ENCODE peak calls at places on chromosomes 12 and 14, in eight cellular contexts. One of them, this sample, is unnamed.

GRCh38 chr12:122393822-122394221 is 28.6 kb downstream of the CLIP1 start:
- DNase-seq in left ventricle myocardium inferior: no peak
- DNase-seq in epithelial cell of proximal tubule: no peak
- DNase-seq in Panc1: no peak
- DNase-seq in GM12865: no peak
- DNase-seq in GM23338: no peak
- DNase-seq in foreskin fibroblast: no peak
- DNase-seq in neural progenitor cell: no peak
- DNase-seq in this sample: no peak

GRCh38 chr12:132143328-132144071 is 619 bp downstream of the DDX51 start:
- DNase-seq in left ventricle myocardium inferior: no peak
- DNase-seq in epithelial cell of proximal tubule: no peak
- DNase-seq in Panc1: no peak
- DNase-seq in GM12865: peak; percentile 33
- DNase-seq in GM23338: peak; percentile 35
- DNase-seq in foreskin fibroblast: no peak
- DNase-seq in neural progenitor cell: peak; percentile 34
- DNase-seq in this sample: no peak

GRCh38 chr14:88804477-88804876 is 11.7 kb upstream of the EML5 start:
- DNase-seq in left ventricle myocardium inferior: no peak
- DNase-seq in epithelial cell of proximal tubule: no peak
- DNase-seq in Panc1: no peak
- DNase-seq in GM12865: no peak
- DNase-seq in GM23338: no peak
- DNase-seq in foreskin fibroblast: no peak
- DNase-seq in neural progenitor cell: no peak
- DNase-seq in this sample: no peak

GRCh38 chr12:25591132-25591531 is 38.0 kb upstream of the LMNTD1 start:
- DNase-seq in left ventricle myocardium inferior: no peak
- DNase-seq in epithelial cell of proximal tubule: no peak
- DNase-seq in Panc1: no peak
- DNase-seq in GM12865: no peak
- DNase-seq in GM23338: peak; percentile 15
- DNase-seq in foreskin fibroblast: no peak
- DNase-seq in neural progenitor cell: peak; percentile 23
- DNase-seq in this sample: no peak

GRCh38 chr12:48865441-48866290 is at the start of gene RND1:
- DNase-seq in left ventricle myocardium inferior: peak; percentile 85
- DNase-seq in epithelial cell of proximal tubule: peak; percentile 71
- DNase-seq in Panc1: peak; percentile 76
- DNase-seq in GM12865: peak; percentile 97
- DNase-seq in GM23338: peak; percentile 99
- DNase-seq in foreskin fibroblast: peak; percentile 79
- DNase-seq in neural progenitor cell: peak; percentile 96
- DNase-seq in this sample: peak; percentile 85

GRCh38 chr12:103495158-103495782 is 498 bp downstream of the C12orf42 start:
- DNase-seq in left ventricle myocardium inferior: no peak
- DNase-seq in epithelial cell of proximal tubule: no peak
- DNase-seq in Panc1: no peak
- DNase-seq in GM12865: peak; percentile 76
- DNase-seq in GM23338: peak; percentile 84
- DNase-seq in foreskin fibroblast: no peak
- DNase-seq in neural progenitor cell: peak; percentile 89
- DNase-seq in this sample: no peak

GRCh38 chr12:128068211-128068610 is 198.8 kb upstream of the TMEM132C start:
- DNase-seq in left ventricle myocardium inferior: no peak
- DNase-seq in epithelial cell of proximal tubule: no peak
- DNase-seq in Panc1: no peak
- DNase-seq in GM12865: no peak
- DNase-seq in GM23338: no peak
- DNase-seq in foreskin fibroblast: no peak
- DNase-seq in neural progenitor cell: no peak
- DNase-seq in this sample: no peak

GRCh38 chr12:1517007-1517406 is 77.4 kb downstream of the FBXL14 start:
- DNase-seq in left ventricle myocardium inferior: no peak
- DNase-seq in epithelial cell of proximal tubule: no peak
- DNase-seq in Panc1: no peak
- DNase-seq in GM12865: no peak
- DNase-seq in GM23338: peak; percentile 81
- DNase-seq in foreskin fibroblast: peak; percentile 83
- DNase-seq in neural progenitor cell: peak; percentile 74
- DNase-seq in this sample: peak; percentile 97

GRCh38 chr12:84186433-84186832 is 726.2 kb downstream of the SLC6A15 start:
- DNase-seq in left ventricle myocardium inferior: no peak
- DNase-seq in epithelial cell of proximal tubule: no peak
- DNase-seq in Panc1: no peak
- DNase-seq in GM12865: no peak
- DNase-seq in GM23338: no peak
- DNase-seq in foreskin fibroblast: no peak
- DNase-seq in neural progenitor cell: no peak
- DNase-seq in this sample: no peak

GRCh38 chr12:96098631-96099030 is 63.2 kb upstream of the LTA4H start:
- DNase-seq in left ventricle myocardium inferior: no peak
- DNase-seq in epithelial cell of proximal tubule: no peak
- DNase-seq in Panc1: no peak
- DNase-seq in GM12865: no peak
- DNase-seq in GM23338: no peak
- DNase-seq in foreskin fibroblast: no peak
- DNase-seq in neural progenitor cell: no peak
- DNase-seq in this sample: no peak

GRCh38 chr12:127271776-127272175 is 995.2 kb upstream of the TMEM132C start:
- DNase-seq in left ventricle myocardium inferior: no peak
- DNase-seq in epithelial cell of proximal tubule: no peak
- DNase-seq in Panc1: no peak
- DNase-seq in GM12865: no peak
- DNase-seq in GM23338: no peak
- DNase-seq in foreskin fibroblast: no peak
- DNase-seq in neural progenitor cell: no peak
- DNase-seq in this sample: no peak

GRCh38 chr12:67426067-67426466 is 156.9 kb downstream of the CAND1 start:
- DNase-seq in left ventricle myocardium inferior: no peak
- DNase-seq in epithelial cell of proximal tubule: peak; percentile 87
- DNase-seq in Panc1: no peak
- DNase-seq in GM12865: no peak
- DNase-seq in GM23338: no peak
- DNase-seq in foreskin fibroblast: peak; percentile 78
- DNase-seq in neural progenitor cell: no peak
- DNase-seq in this sample: peak; percentile 80

GRCh38 chr12:20865873-20866272 is 55.4 kb downstream of the SLCO1B3 start:
- DNase-seq in left ventricle myocardium inferior: no peak
- DNase-seq in epithelial cell of proximal tubule: no peak
- DNase-seq in Panc1: no peak
- DNase-seq in GM12865: no peak
- DNase-seq in GM23338: no peak
- DNase-seq in foreskin fibroblast: no peak
- DNase-seq in neural progenitor cell: no peak
- DNase-seq in this sample: no peak

GRCh38 chr14:99899578-99900178 is 106.5 kb downstream of the EML1 start:
- DNase-seq in left ventricle myocardium inferior: no peak
- DNase-seq in epithelial cell of proximal tubule: no peak
- DNase-seq in Panc1: no peak
- DNase-seq in GM12865: peak; percentile 14
- DNase-seq in GM23338: peak; percentile 65
- DNase-seq in foreskin fibroblast: no peak
- DNase-seq in neural progenitor cell: no peak
- DNase-seq in this sample: peak; percentile 37

GRCh38 chr14:92589213-92589852 is 75.8 kb downstream of the RIN3 start:
- DNase-seq in left ventricle myocardium inferior: no peak
- DNase-seq in epithelial cell of proximal tubule: no peak
- DNase-seq in Panc1: no peak
- DNase-seq in GM12865: peak; percentile 81
- DNase-seq in GM23338: peak; percentile 42
- DNase-seq in foreskin fibroblast: peak; percentile 32
- DNase-seq in neural progenitor cell: peak; percentile 45
- DNase-seq in this sample: peak; percentile 40

GRCh38 chr12:27178723-27179398 is 65.2 kb upstream of the STK38L start:
- DNase-seq in left ventricle myocardium inferior: no peak
- DNase-seq in epithelial cell of proximal tubule: no peak
- DNase-seq in Panc1: no peak
- DNase-seq in GM12865: peak; percentile 37
- DNase-seq in GM23338: no peak
- DNase-seq in foreskin fibroblast: no peak
- DNase-seq in neural progenitor cell: no peak
- DNase-seq in this sample: peak; percentile 29

GRCh38 chr12:96210376-96211055 is 16.3 kb downstream of the ELK3 start:
- DNase-seq in left ventricle myocardium inferior: no peak
- DNase-seq in epithelial cell of proximal tubule: no peak
- DNase-seq in Panc1: no peak
- DNase-seq in GM12865: peak; percentile 48
- DNase-seq in GM23338: no peak
- DNase-seq in foreskin fibroblast: no peak
- DNase-seq in neural progenitor cell: no peak
- DNase-seq in this sample: no peak

GRCh38 chr14:39726563-39726962 is 294.3 kb upstream of the FBXO33 start:
- DNase-seq in left ventricle myocardium inferior: no peak
- DNase-seq in epithelial cell of proximal tubule: no peak
- DNase-seq in Panc1: no peak
- DNase-seq in GM12865: no peak
- DNase-seq in GM23338: no peak
- DNase-seq in foreskin fibroblast: no peak
- DNase-seq in neural progenitor cell: no peak
- DNase-seq in this sample: no peak

GRCh38 chr12:84701041-84701440 is 211.6 kb downstream of the SLC6A15 start:
- DNase-seq in left ventricle myocardium inferior: no peak
- DNase-seq in epithelial cell of proximal tubule: no peak
- DNase-seq in Panc1: no peak
- DNase-seq in GM12865: no peak
- DNase-seq in GM23338: no peak
- DNase-seq in foreskin fibroblast: no peak
- DNase-seq in neural progenitor cell: no peak
- DNase-seq in this sample: no peak

GRCh38 chr14:94522115-94522724 is 13.0 kb upstream of the SERPINA12 start:
- DNase-seq in left ventricle myocardium inferior: no peak
- DNase-seq in epithelial cell of proximal tubule: no peak
- DNase-seq in Panc1: no peak
- DNase-seq in GM12865: no peak
- DNase-seq in GM23338: no peak
- DNase-seq in foreskin fibroblast: no peak
- DNase-seq in neural progenitor cell: no peak
- DNase-seq in this sample: no peak

GRCh38 chr14:94517641-94518257 is 8.5 kb upstream of the SERPINA12 start:
- DNase-seq in left ventricle myocardium inferior: no peak
- DNase-seq in epithelial cell of proximal tubule: no peak
- DNase-seq in Panc1: no peak
- DNase-seq in GM12865: no peak
- DNase-seq in GM23338: peak; percentile 16
- DNase-seq in foreskin fibroblast: no peak
- DNase-seq in neural progenitor cell: no peak
- DNase-seq in this sample: no peak

GRCh38 chr14:94524093-94524492 is 14.8 kb upstream of the SERPINA12 start:
- DNase-seq in left ventricle myocardium inferior: no peak
- DNase-seq in epithelial cell of proximal tubule: no peak
- DNase-seq in Panc1: no peak
- DNase-seq in GM12865: no peak
- DNase-seq in GM23338: no peak
- DNase-seq in foreskin fibroblast: no peak
- DNase-seq in neural progenitor cell: no peak
- DNase-seq in this sample: no peak

GRCh38 chr14:94523265-94523664 is 14.0 kb upstream of the SERPINA12 start:
- DNase-seq in left ventricle myocardium inferior: no peak
- DNase-seq in epithelial cell of proximal tubule: no peak
- DNase-seq in Panc1: no peak
- DNase-seq in GM12865: no peak
- DNase-seq in GM23338: no peak
- DNase-seq in foreskin fibroblast: no peak
- DNase-seq in neural progenitor cell: no peak
- DNase-seq in this sample: no peak

GRCh38 chr14:94521375-94522114 is 12.3 kb upstream of the SERPINA12 start:
- DNase-seq in left ventricle myocardium inferior: no peak
- DNase-seq in epithelial cell of proximal tubule: no peak
- DNase-seq in Panc1: no peak
- DNase-seq in GM12865: no peak
- DNase-seq in GM23338: no peak
- DNase-seq in foreskin fibroblast: no peak
- DNase-seq in neural progenitor cell: no peak
- DNase-seq in this sample: no peak
- TF ChIP-seq CTCF in left ventricle myocardium inferior: no peak
- TF ChIP-seq CTCF in epithelial cell of proximal tubule: no peak
- TF ChIP-seq CTCF in Panc1: no peak
- TF ChIP-seq CTCF in GM12865: no peak
- TF ChIP-seq CTCF in GM23338: no peak
- TF ChIP-seq CTCF in foreskin fibroblast: no peak
- TF ChIP-seq CTCF in neural progenitor cell: no peak
- TF ChIP-seq CTCF in this sample: no peak

GRCh38 chr12:14959916-14960315 is 1.5 kb downstream of the ARHGDIB start:
- DNase-seq in left ventricle myocardium inferior: no peak
- DNase-seq in epithelial cell of proximal tubule: no peak
- DNase-seq in Panc1: no peak
- DNase-seq in GM12865: no peak
- DNase-seq in GM23338: no peak
- DNase-seq in foreskin fibroblast: no peak
- DNase-seq in neural progenitor cell: no peak
- DNase-seq in this sample: no peak
- H3K4me3 ChIP-seq in left ventricle myocardium inferior: peak overlapping the region; percentile 66
- H3K4me3 ChIP-seq in epithelial cell of proximal tubule: no peak overlapping the region
- H3K4me3 ChIP-seq in Panc1: no peak overlapping the region
- H3K4me3 ChIP-seq in GM12865: peak overlapping the region; percentile 98
- H3K4me3 ChIP-seq in GM23338: no peak overlapping the region
- H3K4me3 ChIP-seq in foreskin fibroblast: no peak overlapping the region
- H3K4me3 ChIP-seq in neural progenitor cell: no peak overlapping the region
- H3K4me3 ChIP-seq in this sample: no peak overlapping the region

GRCh38 chr14:64801800-64802199 is 77.9 kb downstream of the SPTB start:
- DNase-seq in left ventricle myocardium inferior: no peak
- DNase-seq in epithelial cell of proximal tubule: no peak
- DNase-seq in Panc1: no peak
- DNase-seq in GM12865: peak; percentile 11
- DNase-seq in GM23338: peak; percentile 79
- DNase-seq in foreskin fibroblast: no peak
- DNase-seq in neural progenitor cell: peak; percentile 77
- DNase-seq in this sample: no peak
- TF ChIP-seq CTCF in left ventricle myocardium inferior: peak; percentile 44
- TF ChIP-seq CTCF in epithelial cell of proximal tubule: peak; percentile 69
- TF ChIP-seq CTCF in Panc1: peak; percentile 65
- TF ChIP-seq CTCF in GM12865: peak; percentile 31
- TF ChIP-seq CTCF in GM23338: peak; percentile 83
- TF ChIP-seq CTCF in foreskin fibroblast: peak; percentile 59
- TF ChIP-seq CTCF in neural progenitor cell: peak; percentile 84
- TF ChIP-seq CTCF in this sample: peak; percentile 49

GRCh38 chr12:8913702-8914032 is 642 bp upstream of the PHC1 start:
- DNase-seq in left ventricle myocardium inferior: no peak
- DNase-seq in epithelial cell of proximal tubule: no peak
- DNase-seq in Panc1: no peak
- DNase-seq in GM12865: no peak
- DNase-seq in GM23338: no peak
- DNase-seq in foreskin fibroblast: no peak
- DNase-seq in neural progenitor cell: no peak
- DNase-seq in this sample: peak; percentile 5

GRCh38 chr12:8917031-8917430 is 2.7 kb downstream of the PHC1 start:
- DNase-seq in left ventricle myocardium inferior: no peak
- DNase-seq in epithelial cell of proximal tubule: no peak
- DNase-seq in Panc1: no peak
- DNase-seq in GM12865: no peak
- DNase-seq in GM23338: no peak
- DNase-seq in foreskin fibroblast: no peak
- DNase-seq in neural progenitor cell: no peak
- DNase-seq in this sample: no peak

GRCh38 chr12:8914716-8915526 is 612 bp downstream of the PHC1 start:
- DNase-seq in left ventricle myocardium inferior: peak; percentile 40
- DNase-seq in epithelial cell of proximal tubule: no peak
- DNase-seq in Panc1: no peak
- DNase-seq in GM12865: peak; percentile 73
- DNase-seq in GM23338: peak; percentile 78
- DNase-seq in foreskin fibroblast: peak; percentile 33
- DNase-seq in neural progenitor cell: peak; percentile 80
- DNase-seq in this sample: peak; percentile 17

GRCh38 chr12:8917751-8918150 is 3.4 kb downstream of the PHC1 start:
- DNase-seq in left ventricle myocardium inferior: no peak
- DNase-seq in epithelial cell of proximal tubule: no peak
- DNase-seq in Panc1: no peak
- DNase-seq in GM12865: no peak
- DNase-seq in GM23338: no peak
- DNase-seq in foreskin fibroblast: no peak
- DNase-seq in neural progenitor cell: no peak
- DNase-seq in this sample: no peak

GRCh38 chr12:8916154-8916553 is 1.8 kb downstream of the PHC1 start:
- DNase-seq in left ventricle myocardium inferior: no peak
- DNase-seq in epithelial cell of proximal tubule: no peak
- DNase-seq in Panc1: no peak
- DNase-seq in GM12865: no peak
- DNase-seq in GM23338: no peak
- DNase-seq in foreskin fibroblast: no peak
- DNase-seq in neural progenitor cell: no peak
- DNase-seq in this sample: no peak
- H3K4me3 ChIP-seq in left ventricle myocardium inferior: peak overlapping the region; percentile 80
- H3K4me3 ChIP-seq in epithelial cell of proximal tubule: no peak overlapping the region
- H3K4me3 ChIP-seq in Panc1: no peak overlapping the region
- H3K4me3 ChIP-seq in GM12865: no peak overlapping the region
- H3K4me3 ChIP-seq in GM23338: peak overlapping the region; percentile 76
- H3K4me3 ChIP-seq in foreskin fibroblast: no peak overlapping the region
- H3K4me3 ChIP-seq in neural progenitor cell: peak overlapping the region; percentile 87
- H3K4me3 ChIP-seq in this sample: no peak overlapping the region

This sample was measured in AG10803.